ENCODE peak calls at places on chromosome 4, in four cellular contexts. One of them, this sample, is unnamed. For H3K4me1, the result is how much of the 10 kb centered on the place peaks cover.

GRCh38 chr4:176547005-176547404 is 227.2 kb downstream of the SPCS3 start:
- DNase-seq in Peyer's patch: no peak
- DNase-seq in IMR-90: peak
- DNase-seq in heart left ventricle: no peak
- DNase-seq in this sample: no peak

GRCh38 chr4:27198971-27199370 is 338.3 kb downstream of the STIM2 start:
- DNase-seq in heart left ventricle: no peak
- DNase-seq in Peyer's patch: no peak
- DNase-seq in IMR-90: no peak
- DNase-seq in this sample: no peak

GRCh38 chr4:101956068-101956805 is 165.7 kb downstream of the BANK1 start:
- DNase-seq in heart left ventricle: no peak
- DNase-seq in IMR-90: no peak
- DNase-seq in Peyer's patch: no peak
- DNase-seq in this sample: no peak

GRCh38 chr4:55125763-55126541 is 557 bp upstream of the KDR start:
- DNase-seq in Peyer's patch: no peak
- DNase-seq in IMR-90: no peak
- DNase-seq in heart left ventricle: no peak
- DNase-seq in this sample: no peak

GRCh38 chr4:113384600-113384999 is 335.1 kb downstream of the ANK2 start:
- DNase-seq in Peyer's patch: no peak
- DNase-seq in IMR-90: peak
- DNase-seq in heart left ventricle: no peak
- DNase-seq in this sample: no peak

GRCh38 chr4:56099378-56099786 is 150.6 kb downstream of the CEP135 start:
- DNase-seq in Peyer's patch: no peak
- DNase-seq in IMR-90: no peak
- DNase-seq in heart left ventricle: no peak
- DNase-seq in this sample: no peak

GRCh38 chr4:124253080-124253479 is 459.5 kb downstream of the ANKRD50 start:
- DNase-seq in IMR-90: no peak
- DNase-seq in heart left ventricle: no peak
- DNase-seq in Peyer's patch: no peak
- DNase-seq in this sample: no peak

GRCh38 chr4:25301471-25301870 is 11.1 kb upstream of the ZCCHC4 start:
- DNase-seq in Peyer's patch: no peak
- DNase-seq in heart left ventricle: no peak
- DNase-seq in IMR-90: no peak
- DNase-seq in this sample: no peak

GRCh38 chr4:15130441-15130840 is 128.2 kb downstream of the CPEB2 start:
- DNase-seq in Peyer's patch: no peak
- DNase-seq in IMR-90: no peak
- DNase-seq in heart left ventricle: no peak
- DNase-seq in this sample: no peak

GRCh38 chr4:154039435-154040061 is 250.7 kb upstream of the SFRP2 start:
- DNase-seq in IMR-90: no peak
- DNase-seq in heart left ventricle: no peak
- DNase-seq in Peyer's patch: no peak
- DNase-seq in this sample: no peak

GRCh38 chr4:83724488-83725060 is 188.7 kb downstream of the GPAT3 start:
- DNase-seq in heart left ventricle: no peak
- DNase-seq in Peyer's patch: no peak
- DNase-seq in IMR-90: no peak
- DNase-seq in this sample: no peak

GRCh38 chr4:93829531-93830089 is 1.1 kb downstream of the ATOH1 start:
- DNase-seq in heart left ventricle: no peak
- DNase-seq in Peyer's patch: no peak
- DNase-seq in IMR-90: no peak
- DNase-seq in this sample: no peak

DNA sequence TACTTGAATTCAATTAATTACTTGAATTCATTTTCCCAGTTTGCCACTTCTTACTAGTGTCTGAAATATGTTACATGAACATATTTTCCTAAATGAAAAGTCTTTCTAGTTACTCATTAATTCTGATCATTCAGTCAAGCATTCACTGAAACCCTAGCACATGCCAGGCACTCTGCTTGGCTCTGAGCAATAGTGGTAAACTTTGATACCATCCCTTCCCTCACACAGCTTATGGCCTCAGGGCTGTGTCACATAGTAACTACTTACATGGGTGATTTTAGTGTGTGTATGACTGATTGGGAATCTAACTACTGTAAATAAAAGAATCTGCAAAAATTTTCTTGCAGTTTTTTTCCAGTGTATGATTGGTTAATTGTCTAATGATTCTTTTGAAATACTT is 32.7 kb downstream of the METAP1 start:
- DNase-seq in Peyer's patch: no peak
- DNase-seq in IMR-90: peak
- DNase-seq in heart left ventricle: no peak
- DNase-seq in this sample: no peak
- H3K4me1 ChIP-seq in Peyer's patch: under half
- H3K4me1 ChIP-seq in IMR-90: under half
- H3K4me1 ChIP-seq in heart left ventricle: under half
- H3K4me1 ChIP-seq in this sample: under half

DNA sequence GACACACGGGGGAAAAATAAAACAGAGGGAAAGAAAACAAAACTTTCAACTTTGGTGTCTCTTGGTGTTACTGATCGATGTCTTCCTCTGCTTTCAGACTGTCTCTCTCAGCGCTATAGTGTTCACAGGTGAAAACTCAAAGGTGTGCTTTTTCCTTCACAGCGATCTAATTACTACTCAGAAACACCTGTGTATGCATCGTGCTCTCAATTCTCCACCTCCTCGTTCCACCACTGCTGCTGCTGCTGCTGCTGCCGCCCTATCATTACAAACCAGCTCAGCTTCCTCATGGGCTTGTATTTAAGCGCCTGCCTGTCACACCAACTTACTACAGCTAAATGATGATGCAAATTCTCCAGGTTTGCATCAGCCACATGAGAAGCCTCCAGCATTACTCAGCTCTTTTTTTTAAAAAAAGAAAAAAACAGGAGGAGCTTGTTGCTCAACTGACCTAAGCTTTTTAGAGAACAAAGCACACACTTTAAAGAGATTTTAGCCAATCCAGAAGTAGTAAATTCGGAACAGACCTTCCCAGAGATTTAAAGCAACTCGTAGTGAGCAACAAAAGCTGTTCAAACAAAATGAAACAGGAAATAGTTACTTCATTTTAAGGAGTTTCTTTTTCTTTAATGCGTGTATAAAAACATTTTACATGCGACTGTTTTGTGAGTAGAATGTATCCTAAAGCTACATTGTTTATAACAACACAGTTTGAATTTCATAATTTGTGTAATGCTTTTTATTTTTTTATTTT is at the start of gene SLC7A11:
- DNase-seq in heart left ventricle: no peak
- DNase-seq in IMR-90: peak
- DNase-seq in Peyer's patch: peak
- DNase-seq in this sample: no peak
- TF ChIP-seq POLR2A in heart left ventricle: no peak
- TF ChIP-seq POLR2A in IMR-90: peak
- TF ChIP-seq POLR2A in Peyer's patch: peak
- TF ChIP-seq POLR2A in this sample: no peak

GRCh38 chr4:98516042-98516440 is 142.4 kb downstream of the TSPAN5 start:
- DNase-seq in Peyer's patch: no peak
- DNase-seq in heart left ventricle: no peak
- DNase-seq in IMR-90: peak
- DNase-seq in this sample: no peak
- H3K4me1 ChIP-seq in Peyer's patch: under half
- H3K4me1 ChIP-seq in heart left ventricle: under half
- H3K4me1 ChIP-seq in IMR-90: under half
- H3K4me1 ChIP-seq in this sample: under half

DNA sequence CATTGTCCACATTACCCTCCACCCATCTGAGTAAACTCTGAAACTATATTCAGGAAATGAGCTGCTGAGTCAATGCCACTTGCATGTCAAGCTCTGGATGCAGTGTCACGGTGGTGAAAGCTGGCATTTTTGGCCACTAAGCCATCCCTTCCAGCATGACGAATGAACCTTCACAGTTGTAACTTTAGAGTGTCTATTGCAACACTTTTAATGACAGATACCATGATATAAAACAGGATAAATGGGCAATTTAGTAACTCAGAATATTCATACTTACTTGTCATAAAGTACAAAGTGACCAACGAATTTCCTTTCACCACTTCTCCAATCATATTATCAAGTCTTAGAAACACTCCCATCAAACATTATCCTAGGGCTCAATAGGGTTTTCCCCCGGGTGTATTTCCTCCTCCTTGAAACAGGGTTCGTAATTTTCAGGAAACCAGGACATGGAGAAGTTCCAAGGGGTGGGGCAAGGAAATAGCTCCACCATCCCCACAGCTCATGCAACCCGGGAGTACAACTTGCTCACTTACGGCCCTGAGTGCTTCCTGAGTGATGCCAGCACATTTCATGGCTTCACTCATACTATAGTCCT is 73.1 kb downstream of the MTHFD2L start:
- DNase-seq in heart left ventricle: no peak
- DNase-seq in IMR-90: peak
- DNase-seq in Peyer's patch: no peak
- DNase-seq in this sample: no peak
- TF ChIP-seq POLR2A in heart left ventricle: no peak
- TF ChIP-seq POLR2A in IMR-90: no peak
- TF ChIP-seq POLR2A in Peyer's patch: no peak
- TF ChIP-seq POLR2A in this sample: no peak

GRCh38 chr4:119040261-119040660 is 95.4 kb upstream of the MYOZ2 start:
- DNase-seq in IMR-90: no peak
- DNase-seq in Peyer's patch: no peak
- DNase-seq in heart left ventricle: no peak
- DNase-seq in this sample: no peak

GRCh38 chr4:119039160-119039559 is 96.5 kb upstream of the MYOZ2 start:
- DNase-seq in IMR-90: no peak
- DNase-seq in heart left ventricle: no peak
- DNase-seq in Peyer's patch: no peak
- DNase-seq in this sample: no peak

GRCh38 chr4:119037709-119038463 is 97.7 kb upstream of the MYOZ2 start:
- DNase-seq in heart left ventricle: no peak
- DNase-seq in Peyer's patch: no peak
- DNase-seq in IMR-90: no peak
- DNase-seq in this sample: no peak

GRCh38 chr4:119039779-119040178 is 95.9 kb upstream of the MYOZ2 start:
- DNase-seq in IMR-90: no peak
- DNase-seq in Peyer's patch: no peak
- DNase-seq in heart left ventricle: no peak
- DNase-seq in this sample: no peak

DNA sequence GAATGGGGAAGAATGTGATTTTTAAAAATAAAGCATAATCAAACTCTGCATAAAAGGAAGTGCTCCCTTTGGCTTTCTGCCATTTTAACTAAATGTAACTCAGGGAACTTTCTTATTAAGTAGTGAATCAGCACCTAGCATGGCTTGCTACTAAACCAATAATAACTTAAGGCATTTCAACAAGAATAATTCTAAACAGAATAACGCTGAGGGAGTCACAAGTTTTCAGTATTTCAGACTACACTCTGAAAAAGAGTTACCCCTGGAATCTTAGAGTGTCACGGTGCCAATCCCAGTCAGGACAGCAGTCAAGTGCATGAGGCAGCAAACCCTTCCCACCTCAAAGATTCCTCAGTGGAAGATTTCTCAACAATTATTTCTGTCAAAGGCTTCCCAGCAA is 97.2 kb upstream of the MYOZ2 start:
- DNase-seq in IMR-90: peak
- DNase-seq in Peyer's patch: no peak
- DNase-seq in heart left ventricle: no peak
- DNase-seq in this sample: no peak
- H3K4me1 ChIP-seq in IMR-90: under half
- H3K4me1 ChIP-seq in Peyer's patch: under half
- H3K4me1 ChIP-seq in heart left ventricle: half or more
- H3K4me1 ChIP-seq in this sample: under half

DNA sequence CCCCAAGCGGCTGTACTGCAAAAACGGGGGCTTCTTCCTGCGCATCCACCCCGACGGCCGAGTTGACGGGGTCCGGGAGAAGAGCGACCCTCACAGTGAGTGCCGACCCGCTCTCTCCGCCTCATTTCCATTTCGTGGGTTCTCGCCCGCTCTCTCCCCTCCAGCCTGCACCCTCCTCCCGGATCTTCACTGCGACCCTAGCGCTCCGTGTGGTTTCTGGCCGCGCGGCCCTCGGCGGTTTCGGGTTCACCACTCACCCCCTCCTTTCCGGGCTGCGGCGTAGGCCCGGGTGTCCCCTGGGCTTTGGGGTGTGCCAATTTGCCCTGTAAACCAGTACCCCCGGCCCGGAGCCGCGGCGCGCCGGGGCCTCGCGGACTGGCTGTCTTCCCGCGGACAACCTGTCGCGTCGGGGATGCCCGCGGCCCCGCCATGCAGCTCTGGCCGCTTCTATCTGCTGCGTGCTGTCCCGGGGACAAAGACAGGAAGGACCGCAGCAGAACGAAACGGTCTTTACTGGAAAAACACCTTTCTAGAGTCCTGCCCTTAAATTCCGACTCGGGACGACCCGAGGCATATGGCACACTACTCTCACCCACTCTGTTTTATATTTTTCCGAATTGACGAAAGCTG is 742 bp downstream of the FGF2 start:
- DNase-seq in IMR-90: peak
- DNase-seq in heart left ventricle: peak
- DNase-seq in Peyer's patch: peak
- DNase-seq in this sample: peak
- TF ChIP-seq POLR2A in IMR-90: no peak
- TF ChIP-seq POLR2A in heart left ventricle: no peak
- TF ChIP-seq POLR2A in Peyer's patch: no peak
- TF ChIP-seq POLR2A in this sample: no peak

DNA sequence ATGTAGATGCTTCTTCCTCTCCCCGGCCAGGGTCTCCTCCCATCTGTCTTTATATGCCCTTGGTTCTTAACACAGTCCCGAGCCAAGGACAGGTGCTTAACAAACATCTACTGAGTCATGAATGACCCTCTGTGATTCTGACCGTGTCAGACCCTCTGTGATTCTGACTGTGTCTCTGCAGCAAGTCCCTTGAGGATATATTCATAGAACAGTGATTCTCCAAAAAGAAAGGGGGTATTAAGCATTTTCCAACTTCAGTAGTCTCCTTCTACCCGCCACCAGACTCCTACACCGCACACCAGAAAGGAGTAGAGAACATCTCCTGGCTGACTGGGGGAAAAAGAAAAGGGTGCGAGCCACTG is 13.6 kb downstream of the ACSL1 start:
- DNase-seq in heart left ventricle: no peak
- DNase-seq in Peyer's patch: no peak
- DNase-seq in IMR-90: no peak
- DNase-seq in this sample: no peak
- H3K4me1 ChIP-seq in heart left ventricle: half or more
- H3K4me1 ChIP-seq in Peyer's patch: under half
- H3K4me1 ChIP-seq in IMR-90: under half
- H3K4me1 ChIP-seq in this sample: under half

DNA sequence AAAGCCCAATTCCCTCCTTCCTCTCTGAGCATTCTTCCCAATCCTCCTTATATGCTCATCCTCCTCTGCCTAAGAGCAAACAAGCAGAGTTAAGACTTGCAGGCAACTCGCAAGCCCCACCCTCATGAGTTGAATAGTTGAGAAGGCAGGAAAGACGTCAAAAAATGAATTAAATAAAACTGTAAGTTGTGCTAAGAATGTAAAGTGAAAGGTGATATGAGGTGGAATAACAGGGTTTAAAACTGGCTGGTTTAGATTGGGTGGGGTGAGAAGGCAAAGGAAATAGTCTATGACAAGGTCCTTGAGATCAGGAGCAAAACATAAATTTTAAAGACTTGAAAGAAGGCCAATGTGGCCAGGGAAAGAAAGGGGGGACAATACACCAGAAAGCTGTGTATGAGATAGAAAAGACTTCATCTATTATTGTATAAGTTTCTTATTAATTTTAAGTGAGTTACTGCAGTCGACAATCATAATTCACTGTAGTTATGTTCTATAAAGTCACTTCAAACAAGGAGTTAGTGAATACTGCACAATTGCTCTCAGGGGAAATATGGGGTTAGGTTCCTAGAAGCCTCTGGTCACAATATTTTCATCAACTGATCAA is 124.9 kb downstream of the RELL1 start:
- DNase-seq in Peyer's patch: no peak
- DNase-seq in IMR-90: no peak
- DNase-seq in heart left ventricle: no peak
- DNase-seq in this sample: no peak
- TF ChIP-seq POLR2A in Peyer's patch: no peak
- TF ChIP-seq POLR2A in IMR-90: no peak
- TF ChIP-seq POLR2A in heart left ventricle: no peak
- TF ChIP-seq POLR2A in this sample: no peak

This sample was measured in tibial nerve.